ENCODE peak calls at places on chromosomes 5 and 9, in nine cellular contexts. N, M, A, U, C, J, H, B and E are unnamed samples. For H3K9me3, the result is how much of the 10 kb centered on the place peaks cover.

GRCh38 chr9:98045234-98046160 is 11.0 kb upstream of the NANS start:
- DNase-seq in N (no peak), M (no peak), A (peak), U (no peak), C (no peak), J (no peak), H (no peak), B (no peak), E (no peak)

GRCh38 chr5:172163346-172163745 is 24.7 kb downstream of the STK10 start:
- DNase-seq in N (no peak), M (no peak), A (no peak), U (no peak), C (no peak), J (no peak), H (no peak), B (no peak), E (no peak)

GRCh38 chr5:35096209-35096608 is 48.5 kb upstream of the AGXT2 start:
- DNase-seq in N (no peak), M (no peak), A (no peak), U (no peak), C (no peak), J (no peak), H (no peak), B (no peak), E (no peak)

GRCh38 chr5:67880358-67880810 is 335.2 kb upstream of the PIK3R1 start:
- DNase-seq in N (no peak), M (no peak), A (no peak), U (no peak), C (peak), J (no peak), H (no peak), B (no peak), E (no peak)

GRCh38 chr9:129309041-129309430 is 131.0 kb upstream of the IER5L start:
- DNase-seq in N (no peak), M (no peak), A (no peak), U (peak), C (peak), J (peak), H (no peak), B (peak), E (peak)

GRCh38 chr9:32837551-32838058 is 54.3 kb downstream of the TMEM215 start:
- DNase-seq in N (no peak), M (no peak), A (no peak), U (no peak), C (no peak), J (no peak), H (no peak), B (no peak), E (no peak)

GRCh38 chr5:150215978-150216944 is 26.4 kb downstream of the SLC6A7 start:
- DNase-seq in N (peak), M (no peak), A (no peak), U (no peak), C (no peak), J (no peak), H (no peak), B (no peak), E (no peak)

GRCh38 chr9:32395483-32396216 is 11.2 kb downstream of the ACO1 start:
- DNase-seq in N (peak), M (peak), A (peak), U (no peak), C (no peak), J (peak), H (no peak), B (no peak), E (peak)

GRCh38 chr5:174529925-174530681 is 194.3 kb upstream of the MSX2 start:
- DNase-seq in N (no peak), M (no peak), A (no peak), U (no peak), C (no peak), J (no peak), H (no peak), B (no peak), E (no peak)

GRCh38 chr5:40554794-40555193 is 124.9 kb upstream of the PTGER4 start:
- DNase-seq in N (no peak), M (no peak), A (no peak), U (no peak), C (no peak), J (no peak), H (no peak), B (no peak), E (no peak)

GRCh38 chr9:88197781-88198345 is 59.6 kb upstream of the SPATA31C2 start:
- DNase-seq in N (no peak), M (no peak), A (peak), U (no peak), C (no peak), J (no peak), H (no peak), B (no peak), E (no peak)

GRCh38 chr9:108039491-108039890 is 549.9 kb upstream of the KLF4 start:
- DNase-seq in N (no peak), M (no peak), A (no peak), U (no peak), C (no peak), J (no peak), H (no peak), B (no peak), E (no peak)
- H3K9me3 ChIP-seq in N (under half), M (under half), A (under half), U (under half), C (under half), J (under half), H (under half), B (under half), E (under half)

DNA sequence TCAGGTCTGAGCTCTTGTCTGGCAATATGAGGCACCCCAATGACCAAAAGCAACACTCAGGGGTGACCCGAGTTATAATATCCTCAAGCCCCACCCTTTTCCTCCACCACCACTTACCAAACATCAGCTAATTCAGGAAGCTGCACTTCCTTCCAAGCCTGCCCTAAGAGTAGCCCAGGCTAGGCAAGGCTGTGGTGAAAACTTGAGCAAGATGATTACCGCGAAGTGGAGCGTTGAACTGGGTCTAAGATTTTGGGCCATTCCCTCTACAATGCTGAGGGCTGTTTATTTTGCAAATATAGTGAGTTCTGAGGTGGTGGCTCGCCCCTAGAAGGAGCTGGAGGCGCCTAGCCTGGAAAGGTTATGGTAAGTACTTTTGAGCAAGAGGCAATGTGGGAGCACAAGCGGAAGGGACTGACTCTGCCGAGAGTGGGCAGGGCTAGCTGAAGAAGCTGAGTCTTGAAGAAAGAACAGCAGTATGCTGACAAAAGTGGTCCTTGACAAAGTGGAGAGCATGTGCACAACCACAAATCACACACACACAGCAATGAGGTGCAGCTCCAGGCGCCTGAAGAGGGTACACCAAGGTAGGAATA is at the start of gene HK3:
- DNase-seq in N (no peak), M (peak), A (no peak), U (no peak), C (no peak), J (no peak), H (no peak), B (peak), E (no peak)
- H3K27ac ChIP-seq in N (no peak), M (no peak), A (no peak), U (peak), C (peak), J (no peak), H (no peak), B (no peak), E (no peak)

GRCh38 chr9:71764438-71764837 is 3.9 kb downstream of the CEMIP2 start:
- DNase-seq in N (no peak), M (no peak), A (no peak), U (no peak), C (no peak), J (no peak), H (no peak), B (no peak), E (no peak)

GRCh38 chr9:71766663-71767062 is 1.6 kb downstream of the CEMIP2 start:
- DNase-seq in N (no peak), M (no peak), A (no peak), U (no peak), C (no peak), J (no peak), H (no peak), B (no peak), E (no peak)

GRCh38 chr9:71763752-71764332 is 4.5 kb downstream of the CEMIP2 start:
- DNase-seq in N (no peak), M (no peak), A (no peak), U (no peak), C (no peak), J (no peak), H (no peak), B (no peak), E (no peak)

GRCh38 chr9:71767421-71768321 is 642 bp downstream of the CEMIP2 start:
- DNase-seq in N (peak), M (peak), A (no peak), U (peak), C (peak), J (peak), H (peak), B (no peak), E (peak)

DNA sequence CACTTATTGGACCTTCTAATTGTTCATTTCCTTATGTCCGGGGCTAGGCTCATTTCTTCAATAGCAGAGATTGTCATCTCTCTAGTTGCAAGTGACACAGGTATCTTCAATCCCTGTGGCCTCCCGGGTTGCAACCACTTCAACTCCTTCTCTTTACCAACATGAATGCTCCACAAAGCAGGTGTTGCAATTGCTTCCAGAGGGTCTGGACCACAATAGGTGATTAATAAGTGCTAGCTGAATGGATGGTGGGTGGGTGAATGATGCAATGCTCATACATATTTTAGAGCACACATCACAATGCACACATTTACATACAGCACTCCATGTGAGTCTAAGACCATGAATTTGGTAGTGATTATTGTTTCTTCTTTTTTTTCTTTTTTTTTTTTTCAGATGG is 2.6 kb downstream of the CEMIP2 start:
- DNase-seq in N (no peak), M (no peak), A (no peak), U (no peak), C (no peak), J (no peak), H (no peak), B (no peak), E (no peak)
- H3K9me3 ChIP-seq in N (under half), M (under half), A (under half), U (under half), C (under half), J (under half), H (under half), B (under half), E (under half)

DNA sequence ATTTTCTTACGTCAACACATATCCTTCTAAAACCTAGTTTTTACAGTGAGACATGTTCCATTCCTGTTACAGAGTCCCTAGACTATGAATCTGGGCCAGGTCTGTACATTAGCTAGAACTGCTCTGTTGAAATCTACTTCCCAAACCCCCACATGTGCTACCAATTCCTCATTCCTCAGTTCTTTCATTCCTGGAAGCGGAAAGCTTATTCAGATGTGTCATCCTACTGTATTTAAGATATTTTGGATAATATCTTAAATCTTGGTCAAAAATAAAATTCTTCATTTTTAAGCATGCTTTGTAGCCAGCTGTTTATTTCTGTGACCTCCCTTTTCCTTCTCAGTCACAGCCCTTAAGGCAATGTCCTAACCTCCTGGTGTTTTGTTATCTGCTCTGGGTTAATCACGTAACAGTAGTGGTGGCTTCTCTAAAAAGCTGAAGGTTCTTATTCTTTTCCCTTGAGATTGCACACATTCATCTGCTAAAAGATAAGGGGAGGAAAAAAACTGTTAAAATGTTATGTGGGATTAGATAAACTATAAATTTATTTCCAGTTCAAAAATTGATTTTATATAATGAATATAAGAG is 35.6 kb downstream of the GLRX start:
- DNase-seq in N (no peak), M (no peak), A (no peak), U (no peak), C (no peak), J (no peak), H (no peak), B (no peak), E (no peak)
- H3K27ac ChIP-seq in N (no peak), M (no peak), A (no peak), U (no peak), C (no peak), J (no peak), H (no peak), B (no peak), E (no peak)

GRCh38 chr5:120734033-120734432 is 269.9 kb downstream of the PRR16 start:
- DNase-seq in N (no peak), M (no peak), A (no peak), U (peak), C (no peak), J (no peak), H (peak), B (no peak), E (no peak)

GRCh38 chr5:120735076-120735475 is 271.0 kb downstream of the PRR16 start:
- DNase-seq in N (no peak), M (no peak), A (no peak), U (no peak), C (no peak), J (no peak), H (no peak), B (no peak), E (no peak)

DNA sequence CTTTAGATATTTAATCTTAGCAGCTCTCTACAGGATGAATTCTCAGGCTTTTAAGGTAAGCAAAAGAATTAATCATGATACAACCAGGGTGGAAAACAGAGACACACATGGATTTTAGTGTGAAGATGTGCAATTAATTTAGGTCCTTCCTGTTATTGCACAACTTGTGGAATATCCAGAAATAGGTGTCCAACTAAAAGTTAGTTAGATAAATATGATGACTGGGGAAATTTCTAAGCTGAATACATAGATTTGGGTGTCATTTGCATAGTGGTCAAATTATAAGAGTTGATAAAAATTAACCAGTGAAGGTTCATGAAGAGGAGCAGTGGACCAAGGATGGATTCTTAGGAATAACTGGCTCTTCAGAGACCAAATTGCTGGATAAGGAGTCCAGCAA is 266.1 kb downstream of the PRR16 start:
- DNase-seq in N (no peak), M (no peak), A (no peak), U (no peak), C (no peak), J (no peak), H (no peak), B (no peak), E (no peak)
- H3K9me3 ChIP-seq in N (under half), M (under half), A (under half), U (under half), C (under half), J (under half), H (under half), B (under half), E (under half)

GRCh38 chr9:123358181-123358894 is 2.3 kb downstream of the CRB2 start:
- DNase-seq in N (no peak), M (no peak), A (no peak), U (no peak), C (no peak), J (no peak), H (peak), B (no peak), E (no peak)

GRCh38 chr9:123359106-123359505 is 3.1 kb downstream of the CRB2 start:
- DNase-seq in N (no peak), M (no peak), A (no peak), U (no peak), C (no peak), J (no peak), H (no peak), B (no peak), E (no peak)

GRCh38 chr9:123357748-123358059 is 1.7 kb downstream of the CRB2 start:
- DNase-seq in N (no peak), M (no peak), A (no peak), U (no peak), C (no peak), J (no peak), H (no peak), B (no peak), E (no peak)

GRCh38 chr9:123355761-123356520 is at the start of gene CRB2:
- DNase-seq in N (peak), M (no peak), A (peak), U (no peak), C (no peak), J (no peak), H (peak), B (no peak), E (no peak)

GRCh38 chr9:123356851-123357747 is 1.1 kb downstream of the CRB2 start:
- DNase-seq in N (no peak), M (no peak), A (no peak), U (no peak), C (no peak), J (no peak), H (peak), B (no peak), E (no peak)
- H3K27ac ChIP-seq in N (peak), M (no peak), A (no peak), U (no peak), C (no peak), J (no peak), H (peak), B (no peak), E (no peak)

GRCh38 chr5:140800816-140801493 is at the start of gene PCDHA3:
- DNase-seq in N (no peak), M (no peak), A (peak), U (no peak), C (no peak), J (no peak), H (no peak), B (no peak), E (no peak)

GRCh38 chr5:140802781-140803271 is 2.0 kb downstream of the PCDHA3 start:
- DNase-seq in N (no peak), M (no peak), A (no peak), U (no peak), C (no peak), J (no peak), H (no peak), B (no peak), E (peak)

GRCh38 chr5:140806834-140807775 is at the start of gene PCDHA4:
- DNase-seq in N (peak), M (no peak), A (peak), U (no peak), C (no peak), J (peak), H (peak), B (no peak), E (no peak)

GRCh38 chr5:140796718-140797095 is 2.1 kb downstream of the PCDHA2 start:
- DNase-seq in N (no peak), M (no peak), A (no peak), U (no peak), C (no peak), J (no peak), H (no peak), B (no peak), E (no peak)

GRCh38 chr5:140801494-140801841 is 611 bp downstream of the PCDHA3 start:
- DNase-seq in N (no peak), M (no peak), A (peak), U (no peak), C (no peak), J (no peak), H (no peak), B (no peak), E (no peak)
- H3K9me3 ChIP-seq in N (under half), M (under half), A (under half), U (under half), C (half or more), J (under half), H (under half), B (under half), E (under half)

DNA sequence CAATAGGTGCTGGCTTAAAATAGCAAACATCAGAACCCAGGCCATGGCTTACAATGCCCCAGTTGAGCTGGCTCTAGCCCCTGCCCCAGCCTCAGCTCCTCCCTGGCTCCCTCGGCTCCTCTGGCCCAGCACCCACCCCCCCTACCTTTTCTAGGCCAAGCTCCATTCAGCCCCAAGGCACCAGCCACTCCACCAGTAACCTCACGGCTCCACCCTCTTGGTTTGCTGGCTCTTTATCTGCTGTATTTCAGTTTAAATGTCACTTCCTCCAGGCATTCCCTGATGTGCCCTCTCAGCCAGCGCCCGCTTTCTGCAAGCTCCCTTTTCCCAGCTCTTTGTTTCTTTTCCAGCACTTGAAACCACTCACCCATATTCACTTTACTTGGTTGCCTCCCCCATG is 10.6 kb downstream of the C1QTNF2 start:
- DNase-seq in N (no peak), M (no peak), A (no peak), U (no peak), C (peak), J (no peak), H (no peak), B (no peak), E (peak)
- H3K27ac ChIP-seq in N (no peak), M (peak), A (no peak), U (peak), C (peak), J (no peak), H (no peak), B (no peak), E (peak)

GRCh38 chr9:80485420-80485819 is 913.7 kb downstream of the TLE4 start:
- DNase-seq in N (no peak), M (no peak), A (no peak), U (no peak), C (no peak), J (no peak), H (no peak), B (no peak), E (no peak)
- H3K9me3 ChIP-seq in N (under half), M (under half), A (under half), U (under half), C (under half), J (under half), H (under half), B (under half), E (under half)